ENCODE peak calls at places on chromosomes 1 and 21, in five cellular contexts. S is A549, B is choroid plexus epithelial cell, R is GM23248, D is HFF-Myc. T is an unnamed sample.

GRCh38 chr21:29185633-29186032 is 55.2 kb downstream of the MAP3K7CL start:
- DNase-seq in R (no peak), B (no peak), D (no peak), S (no peak), T (no peak)

GRCh38 chr1:93609536-93609935 is 72.1 kb downstream of the BCAR3 start:
- DNase-seq in D (no peak), B (no peak), S (no peak), R (no peak), T (no peak)

GRCh38 chr1:68198752-68199151 is 33.6 kb downstream of the WLS start:
- DNase-seq in R (peak), S (no peak), B (peak), D (no peak), T (no peak)

GRCh38 chr1:173014145-173014544 is 36.6 kb downstream of the TNFSF18 start:
- DNase-seq in B (no peak), D (no peak), S (no peak), R (no peak), T (no peak)

GRCh38 chr1:47387921-47388509 is 28.1 kb upstream of the FOXE3 start:
- DNase-seq in B (no peak), D (no peak), S (no peak), R (peak), T (no peak)

GRCh38 chr1:213761845-213762407 is 225.8 kb upstream of the PROX1 start:
- DNase-seq in B (no peak), D (no peak), S (no peak), R (peak), T (no peak)

GRCh38 chr1:170959385-170959784 is 24.1 kb downstream of the MROH9 start:
- DNase-seq in S (no peak), R (peak), D (no peak), B (peak), T (no peak)

GRCh38 chr1:78492376-78492950 is 1.7 kb downstream of the PTGFR start:
- DNase-seq in D (no peak), R (peak), S (no peak), B (no peak), T (no peak)

GRCh38 chr1:42924249-42925131 is 34.2 kb downstream of the SLC2A1 start:
- DNase-seq in S (peak), R (peak), B (peak), D (peak), T (peak)

GRCh38 chr1:90881034-90881433 is 140.8 kb downstream of the ZNF644 start:
- DNase-seq in R (no peak), B (no peak), D (no peak), S (no peak), T (no peak)

GRCh38 chr1:21775985-21776562 is 6.9 kb downstream of the USP48 start:
- DNase-seq in S (peak), R (no peak), B (peak), D (no peak), T (no peak)

GRCh38 chr1:17441265-17441992 is 2.0 kb upstream of the RCC2 start:
- DNase-seq in D (no peak), R (peak), B (peak), S (peak), T (no peak)

GRCh38 chr1:83918688-83919285 is 80.1 kb downstream of the TTLL7 start:
- DNase-seq in R (no peak), S (no peak), D (no peak), B (no peak), T (no peak)

GRCh38 chr1:165895451-165895871 is 68.0 kb downstream of the UCK2 start:
- DNase-seq in R (peak), B (peak), S (no peak), D (no peak), T (no peak)

GRCh38 chr1:233439721-233440120 is 112.2 kb downstream of the MAP3K21 start:
- DNase-seq in R (no peak), D (no peak), B (no peak), S (no peak), T (no peak)

GRCh38 chr1:175317795-175318194 is 125.2 kb upstream of the KIAA0040 start:
- DNase-seq in D (no peak), B (no peak), R (no peak), S (no peak), T (peak)

GRCh38 chr1:146036990-146037646 is 15.6 kb upstream of the HJV start:
- DNase-seq in B (peak), D (peak), S (peak), R (peak), T (peak)

GRCh38 chr1:85297855-85298629 is 21.6 kb upstream of the BCL10 start:
- DNase-seq in B (peak), R (peak), D (peak), S (peak), T (peak)

GRCh38 chr1:201164645-201165044 is 10.4 kb upstream of the TMEM9 start:
- DNase-seq in B (no peak), D (no peak), R (no peak), S (no peak), T (no peak)

GRCh38 chr1:98051065-98051675 is 130.3 kb upstream of the DPYD start:
- DNase-seq in S (peak), B (peak), D (peak), R (peak), T (no peak)

GRCh38 chr1:110084226-110085078 is 14.0 kb upstream of the ALX3 start:
- DNase-seq in S (no peak), R (peak), B (peak), D (no peak), T (no peak)

GRCh38 chr1:150213170-150214098 is 22.5 kb downstream of the ANP32E start:
- DNase-seq in D (peak), B (peak), S (peak), R (peak), T (peak)

GRCh38 chr1:231931846-231932454 is 305.4 kb downstream of the DISC1 start:
- DNase-seq in D (no peak), S (peak), R (no peak), B (no peak), T (no peak)

GRCh38 chr1:94456736-94457135 is 38.5 kb downstream of the ABCD3 start:
- DNase-seq in S (no peak), R (peak), B (no peak), D (no peak), T (no peak)